ENCODE peak calls at places on chromosome 4, in ten cellular contexts. G is CD8-positive, alpha-beta memory T cell; Z is fibroblast of lung; H is neural progenitor cell; Q is GM12878; U is psoas muscle; Y is NT2/D1; A is transverse colon; M is ascending aorta; V is cardiac muscle cell. J is an unnamed sample. For H3K9me3, the result is how much of the 10 kb centered on the place peaks cover.

GRCh38 chr4:89249716-89250361 is 57.8 kb downstream of the GPRIN3 start:
- DNase-seq in U (no peak), Q (no peak), Z (no peak), V (no peak), G (no peak), H (no peak), M (no peak), Y (no peak), A (no peak), J (no peak)

GRCh38 chr4:40980318-40980883 is 230.6 kb downstream of the NSUN7 start:
- DNase-seq in G (no peak), V (peak), Y (no peak), H (peak), A (no peak), U (no peak), M (no peak), Z (no peak), Q (no peak), J (no peak)

GRCh38 chr4:102606261-102606660 is 105.1 kb downstream of the NFKB1 start:
- DNase-seq in Z (no peak), Y (no peak), U (no peak), G (no peak), V (no peak), A (no peak), H (no peak), M (no peak), Q (no peak), J (no peak)

GRCh38 chr4:17068885-17069284 is 170.4 kb upstream of the LDB2 start:
- DNase-seq in U (no peak), Z (no peak), Y (no peak), G (no peak), A (no peak), H (no peak), M (no peak), V (no peak), Q (no peak), J (no peak)

GRCh38 chr4:145819246-145820181 is 119.1 kb downstream of the ZNF827 start:
- DNase-seq in Q (no peak), G (no peak), M (no peak), U (no peak), V (no peak), Z (no peak), H (no peak), A (peak), Y (no peak), J (no peak)

GRCh38 chr4:80812145-80812544 is 218.4 kb upstream of the BMP3 start:
- DNase-seq in V (no peak), Y (no peak), Q (no peak), G (no peak), M (no peak), A (no peak), H (no peak), Z (no peak), U (no peak), J (no peak)

GRCh38 chr4:38781854-38782261 is 932 bp downstream of the TLR10 start:
- DNase-seq in U (no peak), Y (no peak), V (no peak), M (no peak), Q (peak), G (no peak), Z (no peak), H (no peak), A (no peak), J (no peak)

GRCh38 chr4:81215936-81216335 is 914 bp upstream of the PRKG2 start:
- DNase-seq in M (no peak), G (no peak), H (no peak), V (no peak), Q (no peak), A (no peak), Y (no peak), U (no peak), Z (no peak), J (no peak)

GRCh38 chr4:65391382-65391781 is 278.9 kb downstream of the EPHA5 start:
- DNase-seq in G (no peak), Y (no peak), V (no peak), U (no peak), Z (no peak), A (no peak), Q (no peak), M (no peak), H (no peak), J (no peak)

GRCh38 chr4:139889901-139890300 is 224.3 kb downstream of the MGST2 start:
- DNase-seq in Z (no peak), A (no peak), M (no peak), Q (no peak), H (no peak), V (no peak), G (no peak), U (no peak), Y (no peak), J (no peak)

GRCh38 chr4:42302348-42302747 is 94.9 kb upstream of the SHISA3 start:
- DNase-seq in Y (peak), Z (no peak), U (no peak), A (no peak), Q (no peak), V (peak), M (no peak), H (peak), G (no peak), J (no peak)

GRCh38 chr4:6109842-6110560 is 90.3 kb downstream of the JAKMIP1 start:
- DNase-seq in H (peak), U (no peak), A (peak), Y (no peak), V (no peak), Q (no peak), M (no peak), Z (no peak), G (no peak), J (no peak)

GRCh38 chr4:7708981-7709380 is 230.7 kb downstream of the AFAP1 start:
- DNase-seq in A (no peak), Z (peak), H (no peak), G (no peak), Y (no peak), V (no peak), Q (no peak), M (no peak), U (no peak), J (no peak)

GRCh38 chr4:166318810-166319525 is 445.9 kb downstream of the TLL1 start:
- DNase-seq in G (no peak), M (no peak), Z (peak), V (no peak), Y (no peak), Q (no peak), U (no peak), H (no peak), A (no peak), J (no peak)

GRCh38 chr4:8538703-8539567 is 41.3 kb upstream of the GPR78 start:
- DNase-seq in Z (peak), Q (no peak), U (peak), Y (no peak), V (no peak), M (no peak), A (no peak), G (no peak), H (no peak), J (no peak)

GRCh38 chr4:55866973-55867574 is 13.6 kb downstream of the EXOC1 start:
- DNase-seq in Y (peak), Q (peak), V (peak), A (no peak), Z (peak), H (peak), U (no peak), G (peak), M (no peak), J (no peak)

GRCh38 chr4:25299476-25300203 is 12.9 kb upstream of the ZCCHC4 start:
- DNase-seq in Y (no peak), A (peak), H (no peak), M (no peak), G (no peak), Q (no peak), Z (no peak), V (no peak), U (no peak), J (no peak)

GRCh38 chr4:120096508-120097297 is 30.1 kb upstream of the MAD2L1 start:
- DNase-seq in Z (no peak), A (no peak), G (no peak), Q (no peak), Y (no peak), M (no peak), H (no peak), V (no peak), U (no peak), J (no peak)

DNA sequence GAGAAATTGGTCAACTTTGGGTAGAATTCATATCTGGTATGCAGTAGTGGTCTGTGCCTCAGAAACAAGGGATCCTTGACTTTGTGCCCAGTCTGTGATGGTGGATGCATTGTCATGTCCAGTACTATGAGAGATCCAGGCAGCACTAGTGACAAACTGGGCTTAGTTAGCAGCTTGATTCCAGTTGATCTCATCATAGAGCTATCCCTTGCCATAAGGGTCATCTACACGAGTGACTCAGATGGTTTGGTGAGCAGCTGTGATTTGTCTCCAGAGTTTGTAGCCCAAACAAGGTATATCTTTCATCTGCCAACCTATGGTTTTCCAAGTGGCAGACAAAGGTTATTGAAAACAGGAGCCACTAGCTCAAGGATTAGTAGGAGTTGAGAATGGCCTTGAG is 298.8 kb downstream of the GBA3 start:
- DNase-seq in Q (no peak), H (no peak), Y (no peak), U (no peak), V (no peak), M (no peak), A (no peak), G (no peak), Z (peak), J (no peak)
- H3K9me3 ChIP-seq in Q (under half), H (under half), Y (under half), U (under half), V (under half), M (under half), A (under half), G (under half), Z (under half), J (under half)

GRCh38 chr4:19655666-19656065 is 596.0 kb upstream of the SLIT2 start:
- DNase-seq in Y (no peak), U (no peak), H (no peak), V (peak), M (no peak), A (no peak), G (no peak), Z (no peak), Q (no peak), J (no peak)

GRCh38 chr4:19657856-19658255 is 593.8 kb upstream of the SLIT2 start:
- DNase-seq in G (no peak), Y (no peak), A (no peak), Z (no peak), M (no peak), H (no peak), Q (no peak), U (no peak), V (no peak), J (no peak)

GRCh38 chr4:19659131-19659530 is 592.6 kb upstream of the SLIT2 start:
- DNase-seq in Z (no peak), Y (no peak), M (no peak), H (no peak), A (no peak), Q (no peak), G (no peak), U (no peak), V (no peak), J (no peak)
- H3K9me3 ChIP-seq in Z (under half), Y (under half), M (under half), H (under half), A (under half), Q (under half), G (under half), U (under half), V (under half), J (under half)

DNA sequence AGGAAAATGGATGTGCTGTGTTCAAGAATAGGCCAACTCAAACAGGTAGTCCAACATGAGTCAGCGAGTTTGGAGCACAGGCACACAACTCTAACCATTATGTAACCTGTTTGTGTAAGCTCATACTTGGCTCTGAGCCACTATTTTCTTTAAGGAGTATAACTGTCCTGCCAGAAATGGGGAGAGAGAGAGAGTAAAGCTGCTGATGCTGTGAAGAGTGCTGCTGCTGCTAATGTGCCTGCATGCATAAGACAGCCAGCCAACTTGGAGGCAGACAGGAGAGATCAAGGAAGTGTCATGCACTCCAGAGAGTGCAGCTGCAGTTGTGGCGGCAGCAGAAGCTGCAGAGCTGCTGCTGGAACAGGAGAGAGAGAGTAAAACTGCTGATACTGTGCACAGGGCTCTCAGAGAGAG is 11.7 kb upstream of the STATH start:
- DNase-seq in A (no peak), H (peak), Z (peak), Q (no peak), Y (no peak), V (peak), M (no peak), U (no peak), G (no peak), J (no peak)
- H3K9me3 ChIP-seq in A (under half), H (under half), Z (under half), Q (under half), Y (under half), V (under half), M (under half), U (under half), G (under half), J (under half)

GRCh38 chr4:116015549-116015948 is 902.1 kb upstream of the NDST4 start:
- DNase-seq in U (no peak), V (no peak), Y (no peak), M (no peak), Q (no peak), A (no peak), Z (no peak), H (no peak), G (no peak), J (no peak)
- H3K9me3 ChIP-seq in U (under half), V (under half), Y (under half), M (under half), Q (under half), A (under half), Z (under half), H (under half), G (under half), J (under half)

GRCh38 chr4:85967872-85968271 is 392.0 kb downstream of the MAPK10 start:
- DNase-seq in A (no peak), Y (no peak), M (no peak), V (no peak), U (no peak), G (no peak), Z (peak), H (no peak), Q (no peak), J (no peak)
- H3K9me3 ChIP-seq in A (under half), Y (under half), M (under half), V (under half), U (under half), G (under half), Z (under half), H (under half), Q (under half), J (under half)

GRCh38 chr4:14693728-14694127 is 308.6 kb upstream of the CPEB2 start:
- DNase-seq in V (no peak), M (no peak), G (no peak), Q (no peak), Y (no peak), A (no peak), H (no peak), U (no peak), Z (no peak), J (no peak)
- H3K9me3 ChIP-seq in V (under half), M (under half), G (under half), Q (under half), Y (under half), A (under half), H (under half), U (under half), Z (under half), J (under half)

GRCh38 chr4:51825341-51825740 is 17.6 kb upstream of the DCUN1D4 start:
- DNase-seq in Y (no peak), Z (peak), M (no peak), G (no peak), H (no peak), A (no peak), U (no peak), V (no peak), Q (no peak), J (no peak)

DNA sequence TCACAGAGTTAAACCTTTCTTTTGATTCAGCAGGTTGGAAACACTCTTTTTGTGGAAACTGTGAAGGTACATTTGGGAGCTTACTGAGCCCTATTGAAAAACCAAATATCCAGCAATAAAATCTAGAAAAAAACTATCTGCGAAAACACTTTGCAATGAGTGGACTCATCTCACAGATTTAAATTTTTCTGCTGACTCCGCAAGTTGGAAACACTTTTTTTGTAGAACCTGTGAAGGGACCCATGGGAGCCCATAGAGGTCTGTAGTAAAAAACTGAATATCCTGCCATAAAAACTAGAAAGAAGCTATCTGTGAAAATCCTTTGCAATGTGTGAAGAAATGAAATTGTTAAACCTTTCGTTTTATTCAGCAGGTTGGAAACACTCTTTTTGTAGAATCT is 22.5 kb upstream of the DCUN1D4 start:
- DNase-seq in U (no peak), A (no peak), Q (no peak), G (no peak), V (no peak), H (no peak), Z (no peak), Y (no peak), M (no peak), J (no peak)
- H3K9me3 ChIP-seq in U (under half), A (under half), Q (under half), G (under half), V (under half), H (under half), Z (under half), Y (under half), M (under half), J (under half)

GRCh38 chr4:82905205-82905604 is 4.7 kb downstream of the THAP9 start:
- DNase-seq in G (no peak), M (no peak), H (no peak), Q (peak), A (no peak), Z (peak), Y (no peak), U (no peak), V (no peak), J (peak)

GRCh38 chr4:82901129-82901718 is 689 bp downstream of the THAP9 start:
- DNase-seq in Q (no peak), Z (no peak), M (no peak), H (no peak), V (peak), A (no peak), Y (no peak), G (no peak), U (no peak), J (no peak)

GRCh38 chr4:82906469-82906868 is 5.9 kb downstream of the THAP9 start:
- DNase-seq in A (no peak), Z (no peak), Q (no peak), G (no peak), Y (no peak), V (no peak), H (no peak), M (no peak), U (no peak), J (no peak)

GRCh38 chr4:82900335-82901128 is at the start of gene THAP9:
- DNase-seq in Q (peak), Z (peak), G (peak), Y (peak), U (peak), A (peak), H (peak), M (peak), V (peak), J (peak)

GRCh38 chr4:82903737-82904136 is 3.2 kb downstream of the THAP9 start:
- DNase-seq in M (no peak), Z (no peak), H (no peak), U (no peak), V (no peak), Y (no peak), Q (no peak), G (no peak), A (no peak), J (no peak)
- H3K9me3 ChIP-seq in M (under half), Z (under half), H (under half), U (under half), V (under half), Y (under half), Q (under half), G (under half), A (under half), J (under half)